ENCODE peak calls at places on chromosome 5, in nine cellular contexts. One of them, this sample, is unnamed.

GRCh38 chr5:78920604-78921003 is 64.5 kb downstream of the ARSB start:
- DNase-seq in effector memory CD4-positive, alpha-beta T cell: no peak
- DNase-seq in CD8-positive, alpha-beta memory T cell: no peak
- DNase-seq in fibroblast of the aortic adventitia: peak; percentile 76
- DNase-seq in EH: peak; percentile 54
- DNase-seq in psoas muscle: no peak
- DNase-seq in stomach: no peak
- DNase-seq in AG08396: peak; percentile 45
- DNase-seq in non-pigmented ciliary epithelial cell: no peak
- DNase-seq in this sample: no peak

GRCh38 chr5:61704289-61704688 is 372.2 kb downstream of the ZSWIM6 start:
- DNase-seq in non-pigmented ciliary epithelial cell: no peak
- DNase-seq in AG08396: no peak
- DNase-seq in stomach: no peak
- DNase-seq in EH: no peak
- DNase-seq in fibroblast of the aortic adventitia: no peak
- DNase-seq in psoas muscle: no peak
- DNase-seq in CD8-positive, alpha-beta memory T cell: no peak
- DNase-seq in effector memory CD4-positive, alpha-beta T cell: no peak
- DNase-seq in this sample: no peak

GRCh38 chr5:136984772-136985455 is 514.2 kb downstream of the SPOCK1 start:
- DNase-seq in EH: no peak
- DNase-seq in CD8-positive, alpha-beta memory T cell: no peak
- DNase-seq in non-pigmented ciliary epithelial cell: no peak
- DNase-seq in effector memory CD4-positive, alpha-beta T cell: no peak
- DNase-seq in fibroblast of the aortic adventitia: no peak
- DNase-seq in psoas muscle: no peak
- DNase-seq in AG08396: no peak
- DNase-seq in stomach: no peak
- DNase-seq in this sample: no peak

GRCh38 chr5:1404062-1404461 is 41.2 kb downstream of the SLC6A3 start:
- DNase-seq in effector memory CD4-positive, alpha-beta T cell: no peak
- DNase-seq in fibroblast of the aortic adventitia: no peak
- DNase-seq in AG08396: no peak
- DNase-seq in CD8-positive, alpha-beta memory T cell: no peak
- DNase-seq in non-pigmented ciliary epithelial cell: no peak
- DNase-seq in EH: no peak
- DNase-seq in stomach: no peak
- DNase-seq in psoas muscle: no peak
- DNase-seq in this sample: peak; percentile 24

GRCh38 chr5:131810510-131811249 is 13.9 kb upstream of the FNIP1 start:
- DNase-seq in effector memory CD4-positive, alpha-beta T cell: no peak
- DNase-seq in psoas muscle: no peak
- DNase-seq in stomach: no peak
- DNase-seq in fibroblast of the aortic adventitia: peak; percentile 66
- DNase-seq in CD8-positive, alpha-beta memory T cell: no peak
- DNase-seq in AG08396: peak; percentile 33
- DNase-seq in non-pigmented ciliary epithelial cell: no peak
- DNase-seq in EH: peak; percentile 35
- DNase-seq in this sample: no peak

GRCh38 chr5:140182803-140183367 is 7.9 kb downstream of the CYSTM1 start:
- DNase-seq in fibroblast of the aortic adventitia: peak; percentile 80
- DNase-seq in EH: peak; percentile 79
- DNase-seq in stomach: no peak
- DNase-seq in effector memory CD4-positive, alpha-beta T cell: no peak
- DNase-seq in CD8-positive, alpha-beta memory T cell: no peak
- DNase-seq in psoas muscle: peak; percentile 28
- DNase-seq in AG08396: peak; percentile 26
- DNase-seq in non-pigmented ciliary epithelial cell: no peak
- DNase-seq in this sample: peak; percentile 53

GRCh38 chr5:139668064-139668880 is 20.1 kb downstream of the CXXC5 start:
- DNase-seq in CD8-positive, alpha-beta memory T cell: peak; percentile 47
- DNase-seq in stomach: peak; percentile 49
- DNase-seq in psoas muscle: peak; percentile 71
- DNase-seq in fibroblast of the aortic adventitia: no peak
- DNase-seq in AG08396: peak; percentile 74
- DNase-seq in non-pigmented ciliary epithelial cell: no peak
- DNase-seq in EH: peak; percentile 85
- DNase-seq in effector memory CD4-positive, alpha-beta T cell: no peak
- DNase-seq in this sample: no peak

GRCh38 chr5:134647750-134648424 is 698 bp upstream of the SEC24A start:
- DNase-seq in psoas muscle: peak; percentile 25
- DNase-seq in EH: peak; percentile 76
- DNase-seq in non-pigmented ciliary epithelial cell: no peak
- DNase-seq in effector memory CD4-positive, alpha-beta T cell: peak; percentile 7
- DNase-seq in AG08396: peak; percentile 39
- DNase-seq in stomach: no peak
- DNase-seq in CD8-positive, alpha-beta memory T cell: peak; percentile 17
- DNase-seq in fibroblast of the aortic adventitia: peak; percentile 60
- DNase-seq in this sample: no peak

GRCh38 chr5:142405814-142406395 is 81.1 kb upstream of the SPRY4 start:
- DNase-seq in AG08396: no peak
- DNase-seq in non-pigmented ciliary epithelial cell: no peak
- DNase-seq in EH: no peak
- DNase-seq in stomach: no peak
- DNase-seq in effector memory CD4-positive, alpha-beta T cell: no peak
- DNase-seq in psoas muscle: no peak
- DNase-seq in fibroblast of the aortic adventitia: no peak
- DNase-seq in CD8-positive, alpha-beta memory T cell: no peak
- DNase-seq in this sample: no peak

GRCh38 chr5:74272019-74272775 is 368.3 kb downstream of the ENC1 start:
- DNase-seq in AG08396: peak; percentile 29
- DNase-seq in effector memory CD4-positive, alpha-beta T cell: no peak
- DNase-seq in non-pigmented ciliary epithelial cell: peak; percentile 40
- DNase-seq in CD8-positive, alpha-beta memory T cell: no peak
- DNase-seq in stomach: no peak
- DNase-seq in fibroblast of the aortic adventitia: peak; percentile 40
- DNase-seq in psoas muscle: no peak
- DNase-seq in EH: peak; percentile 90
- DNase-seq in this sample: no peak